ENCODE peak calls at places on chromosome 9, in eight cellular contexts. V is adipocyte, Z is left cardiac atrium, W is omental fat pad, I is H9, J is NAMALWA, K is retina, N is NCI-H2107. Q is an unnamed sample.

GRCh38 chr9:74573792-74574191 is 76.7 kb downstream of the RORB start:
- DNase-seq in V (no peak), Z (no peak), W (no peak), I (no peak), J (no peak), K (no peak), N (no peak), Q (no peak)

GRCh38 chr9:91740713-91741112 is 209.3 kb downstream of the ROR2 start:
- DNase-seq in V (peak), Z (peak), W (peak), I (no peak), J (no peak), K (no peak), N (no peak), Q (peak)

GRCh38 chr9:136358016-136358415 is 5.5 kb downstream of the DNLZ start:
- DNase-seq in V (no peak), Z (no peak), W (no peak), I (no peak), J (no peak), K (no peak), N (no peak), Q (no peak)

GRCh38 chr9:133844876-133845658 is 106.9 kb upstream of the SARDH start:
- DNase-seq in V (no peak), Z (peak), W (no peak), I (no peak), J (no peak), K (no peak), N (no peak), Q (peak)

GRCh38 chr9:136769710-136770191 is 5.4 kb upstream of the LCN15 start:
- DNase-seq in V (peak), Z (no peak), W (no peak), I (peak), J (peak), K (peak), N (no peak), Q (no peak)

GRCh38 chr9:12738296-12738695 is 36.5 kb upstream of the LURAP1L start:
- DNase-seq in V (no peak), Z (no peak), W (no peak), I (no peak), J (no peak), K (peak), N (no peak), Q (no peak)

GRCh38 chr9:89978185-89978584 is 373.4 kb downstream of the GADD45G start:
- DNase-seq in V (no peak), Z (no peak), W (no peak), I (peak), J (no peak), K (no peak), N (no peak), Q (no peak)

GRCh38 chr9:20906326-20906725 is 125.1 kb downstream of the HACD4 start:
- DNase-seq in V (peak), Z (no peak), W (no peak), I (no peak), J (no peak), K (no peak), N (no peak), Q (no peak)

GRCh38 chr9:135533674-135534073 is 12.3 kb upstream of the OBP2A start:
- DNase-seq in V (no peak), Z (no peak), W (no peak), I (no peak), J (no peak), K (no peak), N (no peak), Q (no peak)

GRCh38 chr9:92525306-92525705 is 10.5 kb downstream of the ECM2 start:
- DNase-seq in V (no peak), Z (no peak), W (no peak), I (no peak), J (no peak), K (no peak), N (no peak), Q (no peak)

GRCh38 chr9:137679249-137679648 is 60.4 kb downstream of the EHMT1 start:
- DNase-seq in V (no peak), Z (no peak), W (no peak), I (peak), J (peak), K (no peak), N (no peak), Q (no peak)

GRCh38 chr9:96141666-96142065 is 160.3 kb downstream of the HSD17B3 start:
- DNase-seq in V (no peak), Z (no peak), W (no peak), I (no peak), J (no peak), K (no peak), N (no peak), Q (no peak)

GRCh38 chr9:127650511-127650910 is 38.4 kb downstream of the STXBP1 start:
- DNase-seq in V (peak), Z (no peak), W (no peak), I (no peak), J (no peak), K (no peak), N (no peak), Q (no peak)

GRCh38 chr9:93118863-93119702 is 15.0 kb downstream of the NINJ1 start:
- DNase-seq in V (no peak), Z (peak), W (peak), I (no peak), J (no peak), K (no peak), N (no peak), Q (peak)

GRCh38 chr9:132748450-132748849 is 78.2 kb downstream of the GTF3C4 start:
- DNase-seq in V (peak), Z (no peak), W (no peak), I (no peak), J (no peak), K (no peak), N (no peak), Q (no peak)

GRCh38 chr9:34654317-34655083 is 2.5 kb downstream of the IL11RA start:
- DNase-seq in V (peak), Z (peak), W (no peak), I (no peak), J (no peak), K (no peak), N (no peak), Q (peak)

GRCh38 chr9:20242767-20243166 is 379.5 kb downstream of the MLLT3 start:
- DNase-seq in V (no peak), Z (no peak), W (no peak), I (no peak), J (peak), K (peak), N (no peak), Q (no peak)

GRCh38 chr9:112015149-112015548 is 118.5 kb downstream of the UGCG start:
- DNase-seq in V (no peak), Z (no peak), W (no peak), I (no peak), J (no peak), K (no peak), N (no peak), Q (no peak)

GRCh38 chr9:7240569-7241311 is 483.0 kb downstream of the KDM4C start:
- DNase-seq in V (no peak), Z (no peak), W (no peak), I (no peak), J (no peak), K (no peak), N (no peak), Q (no peak)

GRCh38 chr9:132833451-132834130 is 44.5 kb downstream of the AK8 start:
- DNase-seq in V (no peak), Z (no peak), W (no peak), I (no peak), J (no peak), K (peak), N (no peak), Q (no peak)

GRCh38 chr9:106846847-106847246 is 16.1 kb upstream of the ZNF462 start:
- DNase-seq in V (peak), Z (no peak), W (no peak), I (no peak), J (no peak), K (no peak), N (no peak), Q (no peak)